ENCODE peak calls at places on chromosomes 7 and 10, in four cellular contexts. T is fibroblast of lung, B is K562, Z is osteoblast. E is an unnamed sample.

GRCh38 chr7:144390481-144390880 is 13.0 kb downstream of the NOBOX start:
- DNase-seq in T (no peak), B (no peak), Z (no peak), E (no peak)

GRCh38 chr7:64887756-64888508 is 15.1 kb upstream of the ZNF273 start:
- DNase-seq in T (no peak), B (peak), Z (no peak), E (peak)

GRCh38 chr10:72261323-72262018 is 12.3 kb upstream of the DDIT4 start:
- DNase-seq in T (no peak), B (peak), Z (no peak), E (no peak)

GRCh38 chr7:43535031-43535451 is 47.9 kb upstream of the STK17A start:
- DNase-seq in T (peak), B (no peak), Z (no peak), E (no peak)

GRCh38 chr7:151431768-151432311 is 8.1 kb downstream of the CRYGN start:
- DNase-seq in T (no peak), B (no peak), Z (peak), E (no peak)

GRCh38 chr7:29622335-29623265 is 59.0 kb downstream of the PRR15 start:
- DNase-seq in T (peak), B (peak), Z (peak), E (no peak)

GRCh38 chr10:50917486-50917885 is 32.1 kb upstream of the A1CF start:
- DNase-seq in T (peak), B (no peak), Z (peak), E (no peak)

GRCh38 chr10:52314822-52315552 is 906 bp downstream of the DKK1 start:
- DNase-seq in T (peak), B (no peak), Z (peak), E (no peak)

GRCh38 chr10:121823993-121824463 is 103.8 kb downstream of the ATE1 start:
- DNase-seq in T (peak), B (peak), Z (peak), E (no peak)

GRCh38 chr10:99694171-99694570 is 34.9 kb downstream of the ENTPD7 start:
- DNase-seq in T (peak), B (no peak), Z (peak), E (no peak)

GRCh38 chr7:140640727-140641531 is at the start of gene DENND2A:
- DNase-seq in T (peak), B (no peak), Z (peak), E (peak)

GRCh38 chr10:5628366-5628765 is 38.0 kb downstream of the ASB13 start:
- DNase-seq in T (peak), B (no peak), Z (peak), E (no peak)

GRCh38 chr7:83162402-83163256 is at the start of gene PCLO:
- DNase-seq in T (peak), B (peak), Z (peak), E (peak)

GRCh38 chr10:69704231-69704630 is 74.2 kb downstream of the FAM241B start:
- DNase-seq in T (no peak), B (no peak), Z (no peak), E (no peak)

GRCh38 chr10:3491571-3491970 is 293.4 kb downstream of the KLF6 start:
- DNase-seq in T (no peak), B (no peak), Z (no peak), E (no peak)

GRCh38 chr7:118590107-118590506 is 365.6 kb downstream of the ANKRD7 start:
- DNase-seq in T (no peak), B (peak), Z (no peak), E (peak)

GRCh38 chr10:97479939-97480338 is 18.3 kb downstream of the MMS19 start:
- DNase-seq in T (no peak), B (peak), Z (no peak), E (no peak)

GRCh38 chr7:95859434-95859833 is 87.1 kb downstream of the DYNC1I1 start:
- DNase-seq in T (peak), B (no peak), Z (peak), E (peak)

GRCh38 chr7:80941206-80941758 is 22.4 kb upstream of the SEMA3C start:
- DNase-seq in T (peak), B (no peak), Z (no peak), E (no peak)

GRCh38 chr7:131066635-131067034 is 261.0 kb upstream of the MKLN1 start:
- DNase-seq in T (peak), B (no peak), Z (no peak), E (no peak)

GRCh38 chr10:125092564-125093031 is 67.8 kb downstream of the CTBP2 start:
- DNase-seq in T (no peak), B (no peak), Z (no peak), E (no peak)
- H3K27ac ChIP-seq in T (peak), B (no peak), Z (peak), E (no peak)

GRCh38 chr10:75236178-75236825 is 545 bp upstream of the COMTD1 start:
- DNase-seq in T (no peak), B (no peak), Z (no peak), E (no peak)
- TF ChIP-seq CTCF in T (no peak), B (no peak), Z (no peak), E (no peak)

GRCh38 chr7:27283558-27283957 is 41.0 kb downstream of the EVX1 start:
- DNase-seq in T (no peak), B (no peak), Z (no peak), E (no peak)
- H3K4me3 ChIP-seq in T (no peak), B (no peak), Z (no peak), E (no peak)

GRCh38 chr10:95793401-95794045 is 37.6 kb downstream of the ENTPD1 start:
- DNase-seq in T (no peak), B (no peak), Z (no peak), E (no peak)

GRCh38 chr10:95792211-95792780 is 36.3 kb downstream of the ENTPD1 start:
- DNase-seq in T (no peak), B (no peak), Z (no peak), E (no peak)

GRCh38 chr10:95791425-95791979 is 35.5 kb downstream of the ENTPD1 start:
- DNase-seq in T (no peak), B (no peak), Z (no peak), E (no peak)

GRCh38 chr10:95794195-95794594 is 38.2 kb downstream of the ENTPD1 start:
- DNase-seq in T (no peak), B (no peak), Z (no peak), E (no peak)

GRCh38 chr10:95792874-95793285 is 36.9 kb downstream of the ENTPD1 start:
- DNase-seq in T (peak), B (no peak), Z (no peak), E (no peak)
- H3K27ac ChIP-seq in T (no peak), B (no peak), Z (peak), E (no peak)

GRCh38 chr10:48973065-48973464 is 33.4 kb upstream of the LRRC18 start:
- DNase-seq in T (no peak), B (no peak), Z (peak), E (no peak)

GRCh38 chr10:48978318-48978717 is 38.7 kb upstream of the LRRC18 start:
- DNase-seq in T (no peak), B (no peak), Z (no peak), E (no peak)

GRCh38 chr10:48974757-48975156 is 35.1 kb upstream of the LRRC18 start:
- DNase-seq in T (no peak), B (no peak), Z (peak), E (no peak)

GRCh38 chr10:48981310-48981907 is 41.8 kb upstream of the LRRC18 start:
- DNase-seq in T (peak), B (peak), Z (peak), E (peak)

DNA sequence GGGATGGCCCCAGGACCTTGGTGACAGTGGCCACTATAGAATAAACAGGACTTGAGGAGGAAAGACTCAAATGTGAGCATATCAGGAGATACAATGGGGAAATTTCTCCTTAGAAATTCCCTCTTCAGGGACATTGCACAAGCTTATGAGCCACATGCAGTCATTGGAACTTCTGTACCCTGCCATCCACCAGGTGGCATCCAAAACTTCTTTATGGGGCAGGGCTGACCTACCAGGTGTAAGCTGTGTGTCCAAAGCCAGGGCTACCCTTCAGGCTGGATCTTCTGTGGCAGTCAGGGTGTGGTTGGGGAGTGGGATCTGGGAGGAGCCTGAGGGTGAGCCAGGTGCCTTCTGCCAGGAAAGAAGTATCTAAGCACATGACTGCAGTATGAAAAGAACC is 36.6 kb upstream of the LRRC18 start:
- DNase-seq in T (no peak), B (peak), Z (peak), E (peak)
- TF ChIP-seq CTCF in T (no peak), B (peak), Z (peak), E (peak)

DNA sequence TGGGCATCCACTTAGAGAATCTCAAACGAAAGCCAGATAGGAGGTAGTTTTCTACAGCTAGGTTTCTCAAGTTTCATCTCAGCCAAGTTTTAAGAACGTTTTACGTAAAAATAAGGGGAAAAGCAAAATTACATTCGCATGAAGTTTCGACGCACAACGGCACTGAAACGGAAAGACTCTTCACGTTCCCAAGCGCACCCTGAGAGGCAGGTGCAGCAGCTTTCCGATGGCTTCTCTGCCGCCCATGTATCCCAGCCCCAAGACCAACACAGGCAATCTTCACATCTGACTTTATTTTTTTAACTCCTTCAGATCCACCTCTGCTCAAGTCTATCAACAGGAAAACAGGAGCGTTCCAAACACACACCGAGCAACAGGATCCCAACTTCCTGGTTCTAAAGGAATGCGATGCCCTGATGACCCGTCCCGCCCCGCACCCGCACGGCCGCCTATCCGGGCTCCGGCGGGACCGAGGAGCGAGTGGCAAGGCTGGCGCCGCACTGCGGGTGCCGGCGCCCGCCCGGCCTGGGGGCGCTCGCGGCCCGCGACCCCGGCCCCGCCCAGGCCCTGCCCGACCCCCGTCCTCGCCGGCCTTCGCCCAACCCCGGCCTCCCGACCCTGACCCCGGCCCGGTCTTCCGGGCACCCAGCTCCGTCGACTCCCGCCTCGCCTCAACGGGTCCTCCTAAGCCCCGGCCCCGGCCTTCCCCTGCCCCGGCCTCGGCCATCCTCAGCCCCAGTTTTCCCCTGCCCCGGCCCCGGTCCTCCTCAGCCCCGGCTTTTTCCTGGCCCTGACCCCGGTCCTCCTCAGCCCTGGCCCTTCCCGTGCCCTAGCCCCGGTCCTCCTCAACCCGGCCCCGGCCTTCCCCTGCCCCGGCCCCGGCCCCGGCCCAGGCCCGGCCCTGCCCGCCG is 835 bp downstream of the LARP4B start:
- DNase-seq in T (peak), B (peak), Z (peak), E (peak)
- H3K4me3 ChIP-seq in T (peak), B (peak), Z (peak), E (peak)

E was measured in WERI-Rb-1.